ENCODE peak calls at places on chromosomes 16 and 17, in four cellular contexts. R is brain microvascular endothelial cell, V is GM10248, J is cardiac muscle cell. S is an unnamed sample.

GRCh38 chr17:76567634-76568432 is 17.8 kb downstream of the ST6GALNAC2 start:
- DNase-seq in R (no peak), V (no peak), J (no peak), S (no peak)

GRCh38 chr17:71437176-71437575 is 683.6 kb upstream of the SOX9 start:
- DNase-seq in R (no peak), V (no peak), J (no peak), S (no peak)

GRCh38 chr16:82639666-82640336 is 13.0 kb downstream of the CDH13 start:
- DNase-seq in R (peak), V (peak), J (peak), S (peak)

GRCh38 chr17:35373984-35374765 is 754 bp upstream of the SLFN11 start:
- DNase-seq in R (peak), V (peak), J (peak), S (peak)

GRCh38 chr17:56765449-56765848 is 68.3 kb downstream of the C17orf67 start:
- DNase-seq in R (no peak), V (no peak), J (no peak), S (no peak)

GRCh38 chr16:52963471-52963870 is 89.2 kb downstream of the CHD9NB start:
- DNase-seq in R (no peak), V (no peak), J (no peak), S (no peak)

GRCh38 chr16:23691483-23692189 is 12.9 kb downstream of the PLK1 start:
- DNase-seq in R (no peak), V (no peak), J (no peak), S (peak)

GRCh38 chr17:20266806-20267458 is 200.4 kb downstream of the LGALS9B start:
- DNase-seq in R (peak), V (no peak), J (peak), S (no peak)

GRCh38 chr16:85462405-85463227 is 150.5 kb upstream of the GSE1 start:
- DNase-seq in R (no peak), V (no peak), J (peak), S (no peak)

GRCh38 chr16:82638095-82638798 is 11.5 kb downstream of the CDH13 start:
- DNase-seq in R (peak), V (no peak), J (no peak), S (peak)

GRCh38 chr17:8963665-8964258 is 1.7 kb downstream of the PIK3R5 start:
- DNase-seq in R (no peak), V (no peak), J (no peak), S (no peak)

GRCh38 chr16:11250786-11251524 is 5.0 kb downstream of the SOCS1 start:
- DNase-seq in R (no peak), V (no peak), J (no peak), S (no peak)

GRCh38 chr17:50183439-50184001 is 17.7 kb downstream of the SGCA start:
- DNase-seq in R (no peak), V (peak), J (no peak), S (no peak)

GRCh38 chr17:35892091-35892637 is 12.0 kb upstream of the CCL5 start:
- DNase-seq in R (peak), V (peak), J (no peak), S (no peak)

GRCh38 chr17:48441231-48441711 is 11.3 kb upstream of the SKAP1 start:
- DNase-seq in R (no peak), V (peak), J (no peak), S (no peak)

GRCh38 chr17:77210331-77210730 is 69.6 kb downstream of the SEC14L1 start:
- DNase-seq in R (no peak), V (no peak), J (no peak), S (no peak)

GRCh38 chr16:77531741-77532140 is 96.9 kb upstream of the ADAMTS18 start:
- DNase-seq in R (peak), V (no peak), J (no peak), S (no peak)

GRCh38 chr17:69921046-69921445 is 154.0 kb upstream of the KCNJ16 start:
- DNase-seq in R (no peak), V (no peak), J (no peak), S (no peak)

GRCh38 chr16:53209489-53209888 is 154.7 kb downstream of the CHD9 start:
- DNase-seq in R (no peak), V (no peak), J (no peak), S (no peak)

GRCh38 chr17:64159051-64159590 is 29.2 kb upstream of the ERN1 start:
- DNase-seq in R (no peak), V (no peak), J (no peak), S (no peak)

GRCh38 chr16:57178296-57178695 is 7.5 kb downstream of the PSME3IP1 start:
- DNase-seq in R (no peak), V (no peak), J (no peak), S (no peak)

GRCh38 chr17:77696151-77696719 is 262.3 kb upstream of the TNRC6C start:
- DNase-seq in R (no peak), V (no peak), J (peak), S (no peak)

GRCh38 chr17:36661047-36661666 is 59.8 kb downstream of the MRM1 start:
- DNase-seq in R (no peak), V (no peak), J (no peak), S (no peak)

GRCh38 chr17:72120878-72121163 is at the start of gene SOX9:
- DNase-seq in R (peak), V (peak), J (peak), S (peak)

GRCh38 chr17:31549121-31549524 is 157.6 kb downstream of the RAB11FIP4 start:
- DNase-seq in R (no peak), V (peak), J (peak), S (no peak)

GRCh38 chr16:16830401-16830800 is 451.5 kb downstream of the NPIPA7 start:
- DNase-seq in R (no peak), V (no peak), J (no peak), S (no peak)

GRCh38 chr17:4672726-4673125 is 31.2 kb downstream of the PELP1 start:
- DNase-seq in R (no peak), V (no peak), J (no peak), S (no peak)
- TF ChIP-seq CTCF in R (no peak), V (no peak), J (no peak), S (no peak)

GRCh38 chr16:73028263-73028662 is 19.7 kb downstream of the ZFHX3 start:
- DNase-seq in R (no peak), V (no peak), J (no peak), S (no peak)

GRCh38 chr16:73032548-73033270 is 15.2 kb downstream of the ZFHX3 start:
- DNase-seq in R (no peak), V (peak), J (peak), S (no peak)

GRCh38 chr16:73033271-73033998 is 14.5 kb downstream of the ZFHX3 start:
- DNase-seq in R (no peak), V (no peak), J (peak), S (no peak)

GRCh38 chr16:73028721-73029361 is 19.1 kb downstream of the ZFHX3 start:
- DNase-seq in R (no peak), V (no peak), J (no peak), S (no peak)

DNA sequence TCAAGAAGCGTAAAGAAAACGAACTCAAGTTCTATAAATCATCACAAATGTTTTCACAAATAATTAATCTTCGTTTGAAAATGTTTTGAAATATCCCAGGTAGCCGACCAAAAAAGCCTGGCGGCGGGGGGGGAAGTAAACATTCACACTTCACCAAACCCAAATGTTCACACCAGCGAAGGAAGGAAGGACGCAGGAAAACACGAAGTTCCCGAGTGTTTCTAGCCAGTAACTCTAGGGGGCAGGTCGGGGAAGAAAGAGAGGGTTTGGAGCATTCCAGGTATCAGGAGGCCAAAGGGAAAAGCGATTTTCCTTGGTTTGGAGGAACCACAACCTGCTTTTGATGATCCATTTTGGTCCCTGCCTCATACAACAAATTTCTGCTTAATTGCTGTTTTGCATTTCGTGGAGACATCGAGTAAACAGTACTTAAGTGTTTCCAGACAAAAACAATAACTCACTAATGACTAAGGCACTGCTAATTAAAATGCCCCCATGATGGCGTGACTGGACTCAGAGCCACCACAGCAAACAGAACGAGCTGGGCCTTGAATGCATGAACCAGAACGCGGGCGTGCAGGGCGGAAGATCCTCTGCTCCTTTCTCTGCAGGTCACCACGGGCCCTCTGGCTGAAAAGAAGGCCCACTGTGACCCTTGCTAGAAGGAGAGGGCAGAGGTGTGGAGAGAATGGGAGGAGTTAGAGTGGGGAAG is 16.6 kb downstream of the ZFHX3 start:
- DNase-seq in R (no peak), V (no peak), J (no peak), S (peak)
- TF ChIP-seq CTCF in R (peak), V (no peak), J (peak), S (peak)

GRCh38 chr16:67277999-67278772 is 1.1 kb upstream of the PLEKHG4 start:
- DNase-seq in R (peak), V (no peak), J (no peak), S (peak)

GRCh38 chr16:67279296-67280089 is at the start of gene PLEKHG4:
- DNase-seq in R (peak), V (peak), J (peak), S (peak)

GRCh38 chr16:67280090-67281015 is 1.0 kb downstream of the PLEKHG4 start:
- DNase-seq in R (no peak), V (no peak), J (no peak), S (no peak)

GRCh38 chr16:67277294-67277998 is 1.9 kb upstream of the PLEKHG4 start:
- DNase-seq in R (peak), V (no peak), J (no peak), S (peak)

DNA sequence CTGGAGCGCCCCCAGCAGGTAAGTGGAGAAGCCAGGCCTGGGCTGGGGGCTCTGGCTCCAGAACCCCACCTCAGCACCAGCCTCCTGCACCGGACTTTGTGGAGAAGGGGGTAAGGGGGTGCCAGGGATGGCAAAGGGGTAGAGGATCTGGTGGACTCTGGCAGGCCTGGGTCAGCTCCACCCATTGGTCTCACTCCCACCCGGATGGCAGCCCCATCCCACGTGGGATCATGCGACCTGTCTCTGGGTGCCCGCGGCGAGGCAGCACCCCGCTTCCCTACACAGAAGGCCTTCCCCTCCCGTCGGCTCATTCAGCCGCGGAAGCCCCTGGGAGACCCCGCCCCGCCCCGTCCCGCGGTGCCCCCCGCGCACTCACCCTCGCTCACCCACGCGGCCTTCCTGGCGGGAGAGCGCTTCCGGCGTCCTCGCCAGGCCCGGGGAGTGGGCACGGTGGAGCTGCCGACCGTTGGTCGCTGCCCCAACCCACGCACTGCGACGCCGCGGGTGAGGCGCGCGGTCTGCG is 498 bp upstream of the PLEKHG4 start:
- DNase-seq in R (no peak), V (peak), J (no peak), S (no peak)
- TF ChIP-seq CTCF in R (peak), V (peak), J (peak), S (no peak)

DNA sequence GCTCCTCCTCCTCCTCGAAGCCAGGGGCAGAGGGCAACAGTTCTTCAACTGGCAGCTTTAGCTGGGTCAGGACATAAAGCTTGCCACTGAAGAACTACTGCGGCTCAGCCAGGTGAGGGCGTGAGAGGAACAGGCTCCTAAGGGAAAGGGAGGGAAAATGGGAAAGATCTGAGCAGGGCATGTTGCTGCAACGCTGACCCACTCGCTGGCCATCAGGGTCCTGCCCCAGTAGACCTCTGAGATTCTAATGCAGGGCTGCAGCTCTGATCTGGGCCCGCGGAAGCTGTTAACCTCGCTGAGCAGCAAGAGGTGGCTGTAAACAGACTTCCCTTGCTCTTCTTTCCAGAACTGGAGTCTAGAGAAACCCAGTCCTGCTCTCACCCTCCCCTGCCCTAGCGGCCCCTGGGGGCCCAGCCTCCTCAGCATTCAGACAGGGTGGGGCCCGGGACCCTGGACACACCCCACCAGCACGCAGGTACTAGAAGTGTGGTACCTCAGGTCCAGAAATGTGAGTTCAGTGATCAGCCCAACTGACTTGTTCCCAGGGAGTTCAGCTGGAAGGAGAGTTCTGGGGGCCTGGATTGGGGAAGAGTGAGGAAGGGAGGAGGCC is 3.8 kb upstream of the TLCD2 start:
- DNase-seq in R (no peak), V (no peak), J (peak), S (peak)
- TF ChIP-seq CTCF in R (peak), V (peak), J (peak), S (peak)

DNA sequence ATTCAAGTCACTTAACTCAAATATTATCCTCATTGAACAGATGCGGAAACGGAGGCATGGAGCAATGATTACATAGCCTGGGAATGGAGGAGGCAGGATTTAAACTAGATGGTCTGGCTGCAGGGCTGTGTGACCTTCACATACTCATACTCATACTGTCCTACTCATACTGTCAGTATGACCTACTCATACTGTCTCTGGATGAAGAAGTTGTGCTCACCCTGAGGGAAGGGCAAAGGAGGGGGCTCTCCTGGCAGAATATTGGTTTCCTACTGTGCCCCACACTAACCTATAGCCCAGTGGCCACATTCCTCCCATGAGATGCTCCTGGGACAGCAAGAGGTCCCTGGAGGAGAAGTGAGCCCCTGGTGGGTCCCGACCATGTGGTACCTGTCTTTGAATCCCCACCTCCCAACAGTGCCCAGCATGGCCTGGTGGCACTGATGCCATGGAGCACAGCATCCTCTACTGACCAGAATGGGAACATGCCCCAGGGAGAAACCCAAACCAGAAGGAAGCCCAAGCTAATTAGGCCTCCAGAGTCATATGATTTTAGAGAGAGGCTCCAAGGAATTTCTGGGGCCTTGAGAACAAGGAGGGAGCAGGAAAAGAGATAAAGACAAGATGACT is 197.3 kb upstream of the SDK2 start:
- DNase-seq in R (no peak), V (no peak), J (peak), S (no peak)
- TF ChIP-seq CTCF in R (peak), V (no peak), J (peak), S (no peak)

GRCh38 chr16:86831366-86831765 is 253.0 kb downstream of the FOXL1 start:
- DNase-seq in R (no peak), V (no peak), J (no peak), S (no peak)
- TF ChIP-seq CTCF in R (peak), V (no peak), J (no peak), S (peak)

DNA sequence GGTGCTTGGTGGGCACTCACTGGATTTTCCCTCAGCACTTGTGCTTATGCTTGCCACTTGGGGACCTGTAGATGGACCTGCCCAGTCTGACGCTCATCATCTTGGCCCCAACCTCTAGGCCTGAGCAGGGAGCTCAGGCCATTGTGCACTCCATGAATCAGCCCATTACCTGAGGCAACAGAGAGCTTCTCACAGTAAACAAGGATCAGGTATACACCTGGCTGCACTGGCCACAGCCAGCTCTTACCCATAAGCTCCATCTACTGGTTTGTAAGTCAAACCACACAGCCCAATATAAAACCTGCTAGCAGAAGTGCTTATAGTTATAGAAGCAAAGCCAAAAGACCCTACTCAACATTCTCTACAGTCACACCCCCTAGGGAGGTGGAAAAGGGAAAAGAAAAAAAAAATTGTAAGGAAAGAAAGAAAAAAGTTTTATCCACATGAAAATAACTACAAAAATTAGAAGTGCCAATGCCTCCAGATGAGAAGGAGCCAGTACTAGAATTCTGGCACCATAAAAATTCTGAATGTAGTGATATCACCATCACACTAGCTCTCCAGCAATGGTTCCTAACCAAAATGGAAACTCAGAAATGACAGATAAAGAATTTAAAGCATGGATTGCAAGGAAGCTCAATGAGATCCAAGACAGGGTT is 87.8 kb upstream of the CDH5 start:
- DNase-seq in R (no peak), V (no peak), J (no peak), S (no peak)
- TF ChIP-seq CTCF in R (peak), V (no peak), J (no peak), S (peak)

GRCh38 chr17:1561420-1562177 is 993 bp downstream of the PITPNA start:
- DNase-seq in R (no peak), V (peak), J (peak), S (no peak)
- TF ChIP-seq CTCF in R (peak), V (peak), J (peak), S (peak)

S was measured in HFFc6.